ENCODE peak calls at places on chromosomes 2 and 18, in five cellular contexts. Y is astrocyte of the spinal cord, X is AG09319, Q is cardiac muscle cell, G is esophagus squamous epithelium. K is an unnamed sample.

GRCh38 chr2:204157684-204158083 is 221.1 kb downstream of the ICOS start:
- DNase-seq in Y (no peak), X (no peak), Q (no peak), G (no peak), K (no peak)

GRCh38 chr18:44715841-44716240 is 35.2 kb downstream of the SETBP1 start:
- DNase-seq in Y (no peak), X (no peak), Q (no peak), G (no peak), K (no peak)

GRCh38 chr18:13284330-13285027 is 65.9 kb downstream of the LDLRAD4 start:
- DNase-seq in Y (no peak), X (no peak), Q (no peak), G (no peak), K (no peak)

GRCh38 chr2:78676921-78677696 is 348.4 kb upstream of the REG3G start:
- DNase-seq in Y (no peak), X (no peak), Q (no peak), G (no peak), K (no peak)

GRCh38 chr18:80231616-80232015 is 15.7 kb downstream of the PARD6G start:
- DNase-seq in Y (no peak), X (no peak), Q (no peak), G (no peak), K (no peak)

GRCh38 chr2:178273787-178274360 is 79.6 kb downstream of the OSBPL6 start:
- DNase-seq in Y (no peak), X (no peak), Q (no peak), G (no peak), K (no peak)

GRCh38 chr2:25833566-25833965 is 44.7 kb downstream of the ASXL2 start:
- DNase-seq in Y (no peak), X (no peak), Q (no peak), G (no peak), K (no peak)

GRCh38 chr18:11553098-11553940 is 56.1 kb upstream of the SLC35G4 start:
- DNase-seq in Y (peak), X (peak), Q (peak), G (no peak), K (peak)

DNA sequence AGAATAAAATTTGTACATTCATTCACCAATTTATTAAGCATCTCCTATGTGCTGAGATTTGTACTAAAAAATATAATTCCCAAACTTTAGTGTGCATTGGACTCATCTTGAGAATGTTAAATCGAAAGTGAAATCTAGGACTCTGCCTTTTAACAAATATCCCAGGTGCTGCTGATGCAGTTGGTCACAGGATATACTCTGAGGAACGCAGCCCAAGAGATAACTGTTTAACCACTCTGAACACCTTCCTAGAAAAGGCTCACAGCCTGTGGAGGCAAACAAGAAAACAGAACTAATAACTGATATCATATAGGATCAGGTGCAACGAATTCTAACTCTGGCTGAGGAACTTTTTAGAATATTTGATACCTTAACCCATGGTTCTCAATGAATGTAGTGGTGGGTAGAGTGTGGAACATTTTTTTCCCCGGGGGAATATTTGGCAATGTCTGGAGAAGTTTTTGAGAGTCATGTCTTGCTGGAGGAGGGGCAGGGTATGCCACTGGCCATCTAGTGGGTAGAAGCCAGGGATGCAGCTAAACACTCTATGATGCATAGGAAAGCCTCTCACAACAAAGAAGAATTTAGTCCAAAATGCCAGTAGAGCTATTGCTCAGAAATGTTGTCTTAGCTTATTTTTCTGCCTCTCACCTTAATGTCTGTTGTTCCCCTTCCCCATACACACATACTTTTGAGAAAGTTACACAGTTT is 96.5 kb downstream of the EHBP1 start:
- DNase-seq in Y (no peak), X (no peak), Q (no peak), G (no peak), K (no peak)
- TF ChIP-seq CTCF in Y (peak), X (no peak), Q (peak), G (no peak), K (no peak)

DNA sequence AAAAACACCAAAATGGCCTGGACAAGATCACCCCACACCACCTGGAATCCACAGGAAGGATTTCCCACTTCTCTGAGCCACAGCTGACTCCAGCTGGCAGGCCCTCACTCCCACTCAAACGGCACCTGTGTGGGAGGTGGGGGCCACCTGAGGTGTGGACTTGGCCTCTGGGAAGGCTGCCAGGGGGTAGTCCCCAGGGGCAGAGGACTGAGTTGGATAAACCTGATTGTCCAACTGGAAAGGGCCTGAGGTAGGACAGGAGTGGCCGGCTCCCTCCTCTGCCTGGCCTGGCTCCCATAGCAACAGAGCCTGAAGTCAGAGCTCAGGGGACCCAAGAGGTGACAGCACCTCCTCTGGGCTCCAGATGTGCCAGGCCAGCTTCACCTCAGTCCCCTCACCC is 300.2 kb downstream of the CELF4 start:
- DNase-seq in Y (no peak), X (no peak), Q (no peak), G (no peak), K (no peak)
- TF ChIP-seq CTCF in Y (no peak), X (no peak), Q (no peak), G (no peak), K (no peak)

GRCh38 chr18:73975266-73975665 is 172.4 kb downstream of the FBXO15 start:
- DNase-seq in Y (peak), X (no peak), Q (peak), G (no peak), K (no peak)

GRCh38 chr18:73983496-73983895 is 164.1 kb downstream of the FBXO15 start:
- DNase-seq in Y (no peak), X (no peak), Q (no peak), G (no peak), K (no peak)

GRCh38 chr18:73983970-73984369 is 163.7 kb downstream of the FBXO15 start:
- DNase-seq in Y (no peak), X (no peak), Q (no peak), G (no peak), K (no peak)

GRCh38 chr18:73979742-73980141 is 167.9 kb downstream of the FBXO15 start:
- DNase-seq in Y (peak), X (peak), Q (peak), G (no peak), K (no peak)

GRCh38 chr18:73980289-73980979 is 167.2 kb downstream of the FBXO15 start:
- DNase-seq in Y (no peak), X (no peak), Q (peak), G (no peak), K (peak)
- TF ChIP-seq CTCF in Y (peak), X (peak), Q (peak), G (no peak), K (peak)

GRCh38 chr2:28752608-28752984 is 966 bp downstream of the PPP1CB start:
- DNase-seq in Y (peak), X (no peak), Q (peak), G (no peak), K (no peak)

GRCh38 chr2:28750316-28751101 is 1.1 kb upstream of the PPP1CB start:
- DNase-seq in Y (peak), X (no peak), Q (peak), G (no peak), K (peak)

GRCh38 chr2:28751956-28752607 is 452 bp downstream of the PPP1CB start:
- DNase-seq in Y (no peak), X (no peak), Q (peak), G (peak), K (no peak)

GRCh38 chr2:28753043-28753683 is 1.5 kb downstream of the PPP1CB start:
- DNase-seq in Y (peak), X (peak), Q (peak), G (no peak), K (peak)

GRCh38 chr2:28751102-28751955 is at the start of gene PPP1CB:
- DNase-seq in Y (peak), X (peak), Q (peak), G (peak), K (peak)
- TF ChIP-seq CTCF in Y (peak), X (peak), Q (peak), G (no peak), K (no peak)

GRCh38 chr18:8506251-8507049 is 102.8 kb upstream of the RAB12 start:
- DNase-seq in Y (no peak), X (no peak), Q (no peak), G (no peak), K (no peak)

GRCh38 chr18:8505036-8505435 is 104.2 kb upstream of the RAB12 start:
- DNase-seq in Y (no peak), X (no peak), Q (no peak), G (no peak), K (no peak)

GRCh38 chr18:8507881-8508280 is 101.4 kb upstream of the RAB12 start:
- DNase-seq in Y (no peak), X (peak), Q (no peak), G (no peak), K (no peak)

GRCh38 chr18:8508320-8508719 is 100.9 kb upstream of the RAB12 start:
- DNase-seq in Y (no peak), X (no peak), Q (no peak), G (no peak), K (no peak)

DNA sequence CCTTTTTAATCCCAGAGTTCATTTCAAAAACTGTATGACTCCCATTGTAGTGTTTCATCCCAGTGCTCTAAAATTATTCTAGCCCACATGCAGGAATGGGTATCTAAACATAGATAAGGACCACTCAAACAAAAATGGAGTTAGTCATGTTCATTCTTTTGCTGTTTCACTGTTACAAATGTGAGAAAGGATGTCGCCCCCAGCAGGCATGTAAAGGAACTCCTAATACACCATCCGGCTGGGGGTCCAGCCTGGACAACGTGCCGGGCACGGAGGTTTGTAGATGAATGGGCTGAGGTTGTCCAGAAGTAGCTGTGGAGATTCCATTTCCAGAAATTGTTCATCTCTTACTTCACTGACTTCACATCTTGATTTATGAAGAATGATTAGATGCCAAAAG is 101.9 kb upstream of the RAB12 start:
- DNase-seq in Y (no peak), X (no peak), Q (peak), G (no peak), K (peak)
- TF ChIP-seq CTCF in Y (peak), X (no peak), Q (peak), G (no peak), K (no peak)

DNA sequence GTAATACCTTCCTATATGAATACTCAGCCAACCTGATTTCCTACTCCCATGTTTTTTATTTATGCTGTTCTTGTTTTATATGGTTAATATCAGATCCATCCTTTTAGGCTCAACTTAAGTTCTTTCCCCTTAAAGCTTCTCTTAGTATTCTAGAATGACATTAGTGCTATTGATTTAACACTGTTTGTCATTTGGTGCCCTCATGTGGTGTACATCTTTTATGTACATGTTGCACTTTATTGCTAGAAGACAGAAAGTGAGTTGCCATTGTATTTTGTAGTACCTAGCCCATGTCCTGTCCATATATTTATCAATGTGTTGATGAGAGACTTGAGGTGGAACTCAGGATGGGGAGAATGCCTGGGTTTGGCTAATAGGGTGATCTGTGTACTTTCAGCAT is 2.5 kb downstream of the HTRA2 start:
- DNase-seq in Y (peak), X (no peak), Q (peak), G (no peak), K (no peak)
- TF ChIP-seq CTCF in Y (peak), X (peak), Q (peak), G (peak), K (no peak)

GRCh38 chr2:120814352-120814751 is 78.7 kb downstream of the GLI2 start:
- DNase-seq in Y (no peak), X (no peak), Q (no peak), G (no peak), K (no peak)
- TF ChIP-seq CTCF in Y (no peak), X (no peak), Q (no peak), G (no peak), K (no peak)